ENCODE peak calls at places on chromosomes 7 and 10, in nine cellular contexts. A is activated T-cell treated with anti-CD3 and anti-CD28 coated beads, Interleukin-2, amount 50 U/mL, for 4 hours; V is Peyer's patch; R is A549; B is stimulated activated CD4-positive, alpha-beta T cell treated with anti-CD3 and anti-CD28 coated beads, Interleukin-1b, Interleukin-23, amount 100 ng/mL, for 24 hours; Y is left colon; C is germinal center; J is AG04450; T is naive B cell. U is an unnamed sample.

GRCh38 chr7:112280267-112280666 is 73.8 kb downstream of the ZNF277 start:
- DNase-seq in A (no peak), V (no peak), R (no peak), B (no peak), Y (no peak), C (no peak), J (no peak), T (no peak), U (no peak)

GRCh38 chr10:118522791-118523498 is 72.5 kb downstream of the PRLHR start:
- DNase-seq in A (no peak), V (no peak), R (no peak), B (no peak), Y (no peak), C (no peak), J (no peak), T (no peak), U (no peak)

GRCh38 chr10:78337646-78338391 is 304.2 kb downstream of the RPS24 start:
- DNase-seq in A (no peak), V (no peak), R (no peak), B (no peak), Y (no peak), C (no peak), J (no peak), T (no peak), U (no peak)

GRCh38 chr7:98135984-98136383 is 29.3 kb downstream of the LMTK2 start:
- DNase-seq in A (no peak), V (no peak), R (no peak), B (no peak), Y (no peak), C (no peak), J (no peak), T (no peak), U (no peak)

GRCh38 chr10:129769381-129770116 is 194.5 kb downstream of the EBF3 start:
- DNase-seq in A (no peak), V (no peak), R (no peak), B (no peak), Y (no peak), C (no peak), J (no peak), T (no peak), U (no peak)

GRCh38 chr7:1536768-1537630 is 6.5 kb downstream of the MAFK start:
- DNase-seq in A (no peak), V (peak), R (peak), B (no peak), Y (peak), C (no peak), J (peak), T (no peak), U (peak)

GRCh38 chr7:117405519-117405918 is 21.8 kb downstream of the ASZ1 start:
- DNase-seq in A (no peak), V (no peak), R (no peak), B (no peak), Y (no peak), C (no peak), J (no peak), T (no peak), U (no peak)

GRCh38 chr7:77427996-77428603 is 12.0 kb upstream of the GSAP start:
- DNase-seq in A (no peak), V (no peak), R (no peak), B (no peak), Y (no peak), C (no peak), J (no peak), T (no peak), U (peak)

GRCh38 chr7:117949232-117949631 is 76.0 kb upstream of the CTTNBP2 start:
- DNase-seq in A (no peak), V (no peak), R (peak), B (no peak), Y (no peak), C (no peak), J (no peak), T (no peak), U (no peak)

GRCh38 chr10:59633063-59633462 is 76.6 kb downstream of the SLC16A9 start:
- DNase-seq in A (no peak), V (no peak), R (no peak), B (no peak), Y (no peak), C (no peak), J (no peak), T (no peak), U (no peak)

GRCh38 chr10:118307768-118308347 is 34.3 kb downstream of the FAM204A start:
- DNase-seq in A (no peak), V (no peak), R (no peak), B (no peak), Y (no peak), C (no peak), J (no peak), T (no peak), U (no peak)

GRCh38 chr7:91566333-91566732 is 302.1 kb downstream of the FZD1 start:
- DNase-seq in A (no peak), V (no peak), R (no peak), B (no peak), Y (no peak), C (no peak), J (no peak), T (no peak), U (no peak)

GRCh38 chr10:43315535-43316245 is 48.8 kb upstream of the RASGEF1A start:
- DNase-seq in A (no peak), V (no peak), R (no peak), B (no peak), Y (peak), C (no peak), J (no peak), T (no peak), U (no peak)

GRCh38 chr10:113486531-113486930 is 66.3 kb upstream of the HABP2 start:
- DNase-seq in A (no peak), V (no peak), R (no peak), B (no peak), Y (no peak), C (no peak), J (no peak), T (no peak), U (no peak)

GRCh38 chr7:91103365-91103764 is 160.9 kb upstream of the FZD1 start:
- DNase-seq in A (no peak), V (no peak), R (no peak), B (no peak), Y (no peak), C (no peak), J (no peak), T (no peak), U (no peak)

GRCh38 chr7:108413782-108414492 is 42.3 kb downstream of the NRCAM start:
- DNase-seq in A (no peak), V (no peak), R (peak), B (no peak), Y (no peak), C (no peak), J (no peak), T (no peak), U (no peak)

GRCh38 chr7:90246184-90246583 is 1.2 kb downstream of the CFAP69 start:
- DNase-seq in A (no peak), V (no peak), R (no peak), B (no peak), Y (no peak), C (no peak), J (no peak), T (no peak), U (no peak)

GRCh38 chr10:3172081-3172445 is 519 bp downstream of the PITRM1 start:
- DNase-seq in A (peak), V (peak), R (peak), B (peak), Y (no peak), C (no peak), J (peak), T (no peak), U (no peak)

GRCh38 chr7:29924684-29925083 is 64.9 kb downstream of the SCRN1 start:
- DNase-seq in A (no peak), V (no peak), R (no peak), B (peak), Y (no peak), C (no peak), J (no peak), T (no peak), U (no peak)

GRCh38 chr7:77806425-77806824 is 7.9 kb downstream of the PHTF2 start:
- DNase-seq in A (no peak), V (no peak), R (no peak), B (no peak), Y (no peak), C (no peak), J (no peak), T (no peak), U (no peak)

GRCh38 chr10:42933454-42934340 is 143.2 kb upstream of the RET start:
- DNase-seq in A (peak), V (no peak), R (no peak), B (no peak), Y (peak), C (no peak), J (no peak), T (no peak), U (no peak)

GRCh38 chr7:71343821-71344341 is 211.9 kb downstream of the GALNT17 start:
- DNase-seq in A (no peak), V (no peak), R (no peak), B (no peak), Y (no peak), C (no peak), J (no peak), T (no peak), U (no peak)

GRCh38 chr7:43553999-43554398 is 28.9 kb upstream of the STK17A start:
- DNase-seq in A (no peak), V (no peak), R (no peak), B (no peak), Y (no peak), C (no peak), J (no peak), T (no peak), U (no peak)

GRCh38 chr10:71191019-71191418 is 21.4 kb upstream of the UNC5B start:
- DNase-seq in A (no peak), V (no peak), R (no peak), B (no peak), Y (no peak), C (no peak), J (no peak), T (no peak), U (no peak)